ENCODE peak calls at places on chromosomes 2 and 18, in ten cellular contexts. One of them, this sample, is unnamed.

GRCh38 chr18:79609841-79610281 is 69.7 kb upstream of the CTDP1 start:
- DNase-seq in K562: no peak
- DNase-seq in prostate gland: no peak
- DNase-seq in HCT116: no peak
- DNase-seq in stomach: no peak
- DNase-seq in spleen: peak
- DNase-seq in lower leg skin: no peak
- DNase-seq in uterus: peak
- DNase-seq in HepG2: no peak
- DNase-seq in IMR-90: no peak
- DNase-seq in this sample: peak

GRCh38 chr18:4631239-4631638 is 176.1 kb upstream of the DLGAP1 start:
- DNase-seq in K562: no peak
- DNase-seq in prostate gland: no peak
- DNase-seq in HCT116: no peak
- DNase-seq in stomach: no peak
- DNase-seq in spleen: no peak
- DNase-seq in lower leg skin: no peak
- DNase-seq in uterus: no peak
- DNase-seq in HepG2: no peak
- DNase-seq in IMR-90: no peak
- DNase-seq in this sample: no peak

GRCh38 chr18:79733135-79733609 is 53.6 kb downstream of the CTDP1 start:
- DNase-seq in K562: no peak
- DNase-seq in prostate gland: no peak
- DNase-seq in HCT116: no peak
- DNase-seq in stomach: no peak
- DNase-seq in spleen: no peak
- DNase-seq in lower leg skin: no peak
- DNase-seq in uterus: no peak
- DNase-seq in HepG2: no peak
- DNase-seq in IMR-90: no peak
- DNase-seq in this sample: no peak

GRCh38 chr2:239803102-239803763 is 221.9 kb downstream of the NDUFA10 start:
- DNase-seq in K562: no peak
- DNase-seq in prostate gland: no peak
- DNase-seq in HCT116: no peak
- DNase-seq in stomach: peak
- DNase-seq in spleen: no peak
- DNase-seq in lower leg skin: no peak
- DNase-seq in uterus: no peak
- DNase-seq in HepG2: no peak
- DNase-seq in IMR-90: no peak
- DNase-seq in this sample: no peak

GRCh38 chr2:64327510-64328414 is 126.2 kb upstream of the LGALSL start:
- DNase-seq in K562: no peak
- DNase-seq in prostate gland: peak
- DNase-seq in HCT116: no peak
- DNase-seq in stomach: no peak
- DNase-seq in spleen: peak
- DNase-seq in lower leg skin: no peak
- DNase-seq in uterus: peak
- DNase-seq in HepG2: no peak
- DNase-seq in IMR-90: no peak
- DNase-seq in this sample: peak

GRCh38 chr18:37403100-37403781 is 162.4 kb downstream of the CELF4 start:
- DNase-seq in K562: no peak
- DNase-seq in prostate gland: no peak
- DNase-seq in HCT116: no peak
- DNase-seq in stomach: no peak
- DNase-seq in spleen: peak
- DNase-seq in lower leg skin: no peak
- DNase-seq in uterus: no peak
- DNase-seq in HepG2: no peak
- DNase-seq in IMR-90: peak
- DNase-seq in this sample: no peak

GRCh38 chr2:177783835-177784448 is 288.6 kb downstream of the PDE11A start:
- DNase-seq in K562: no peak
- DNase-seq in prostate gland: peak
- DNase-seq in HCT116: no peak
- DNase-seq in stomach: no peak
- DNase-seq in spleen: no peak
- DNase-seq in lower leg skin: peak
- DNase-seq in uterus: no peak
- DNase-seq in HepG2: no peak
- DNase-seq in IMR-90: peak
- DNase-seq in this sample: no peak

GRCh38 chr2:46737577-46737976 is 178.0 kb downstream of the MCFD2 start:
- DNase-seq in K562: no peak
- DNase-seq in prostate gland: peak
- DNase-seq in HCT116: peak
- DNase-seq in stomach: no peak
- DNase-seq in spleen: no peak
- DNase-seq in lower leg skin: no peak
- DNase-seq in uterus: no peak
- DNase-seq in HepG2: peak
- DNase-seq in IMR-90: peak
- DNase-seq in this sample: no peak

GRCh38 chr2:210660-211059 is 53.2 kb downstream of the SH3YL1 start:
- DNase-seq in K562: no peak
- DNase-seq in prostate gland: no peak
- DNase-seq in HCT116: no peak
- DNase-seq in stomach: no peak
- DNase-seq in spleen: no peak
- DNase-seq in lower leg skin: no peak
- DNase-seq in uterus: no peak
- DNase-seq in HepG2: no peak
- DNase-seq in IMR-90: peak
- DNase-seq in this sample: no peak

GRCh38 chr2:67760995-67761394 is 301.8 kb downstream of the C1D start:
- DNase-seq in K562: no peak
- DNase-seq in prostate gland: no peak
- DNase-seq in HCT116: no peak
- DNase-seq in stomach: no peak
- DNase-seq in spleen: no peak
- DNase-seq in lower leg skin: no peak
- DNase-seq in uterus: no peak
- DNase-seq in HepG2: no peak
- DNase-seq in IMR-90: no peak
- DNase-seq in this sample: no peak

GRCh38 chr2:47964722-47965434 is 58.6 kb upstream of the FBXO11 start:
- DNase-seq in K562: no peak
- DNase-seq in prostate gland: no peak
- DNase-seq in HCT116: no peak
- DNase-seq in stomach: no peak
- DNase-seq in spleen: no peak
- DNase-seq in lower leg skin: no peak
- DNase-seq in uterus: no peak
- DNase-seq in HepG2: no peak
- DNase-seq in IMR-90: no peak
- DNase-seq in this sample: no peak

GRCh38 chr2:121220995-121221394 is 64.0 kb downstream of the TFCP2L1 start:
- DNase-seq in K562: no peak
- DNase-seq in prostate gland: no peak
- DNase-seq in HCT116: peak
- DNase-seq in stomach: no peak
- DNase-seq in spleen: no peak
- DNase-seq in lower leg skin: no peak
- DNase-seq in uterus: no peak
- DNase-seq in HepG2: no peak
- DNase-seq in IMR-90: no peak
- DNase-seq in this sample: no peak

GRCh38 chr2:222296911-222297599 is 1.7 kb downstream of the PAX3 start:
- DNase-seq in K562: no peak
- DNase-seq in prostate gland: no peak
- DNase-seq in HCT116: no peak
- DNase-seq in stomach: no peak
- DNase-seq in spleen: peak
- DNase-seq in lower leg skin: no peak
- DNase-seq in uterus: no peak
- DNase-seq in HepG2: no peak
- DNase-seq in IMR-90: no peak
- DNase-seq in this sample: no peak

GRCh38 chr18:53799134-53799533 is 425.3 kb downstream of the MBD2 start:
- DNase-seq in K562: no peak
- DNase-seq in prostate gland: no peak
- DNase-seq in HCT116: no peak
- DNase-seq in stomach: no peak
- DNase-seq in spleen: no peak
- DNase-seq in lower leg skin: no peak
- DNase-seq in uterus: no peak
- DNase-seq in HepG2: no peak
- DNase-seq in IMR-90: no peak
- DNase-seq in this sample: no peak

GRCh38 chr18:13560306-13560705 is 166.1 kb downstream of the FAM210A start:
- DNase-seq in K562: no peak
- DNase-seq in prostate gland: no peak
- DNase-seq in HCT116: no peak
- DNase-seq in stomach: no peak
- DNase-seq in spleen: no peak
- DNase-seq in lower leg skin: no peak
- DNase-seq in uterus: no peak
- DNase-seq in HepG2: no peak
- DNase-seq in IMR-90: no peak
- DNase-seq in this sample: no peak

GRCh38 chr18:13565228-13565627 is 161.1 kb downstream of the FAM210A start:
- DNase-seq in K562: no peak
- DNase-seq in prostate gland: no peak
- DNase-seq in HCT116: no peak
- DNase-seq in stomach: no peak
- DNase-seq in spleen: no peak
- DNase-seq in lower leg skin: no peak
- DNase-seq in uterus: no peak
- DNase-seq in HepG2: no peak
- DNase-seq in IMR-90: no peak
- DNase-seq in this sample: no peak

GRCh38 chr18:13564579-13564978 is 161.8 kb downstream of the FAM210A start:
- DNase-seq in K562: no peak
- DNase-seq in prostate gland: no peak
- DNase-seq in HCT116: no peak
- DNase-seq in stomach: no peak
- DNase-seq in spleen: no peak
- DNase-seq in lower leg skin: no peak
- DNase-seq in uterus: no peak
- DNase-seq in HepG2: no peak
- DNase-seq in IMR-90: no peak
- DNase-seq in this sample: no peak

GRCh38 chr18:13563390-13563805 is 163.0 kb downstream of the FAM210A start:
- DNase-seq in K562: no peak
- DNase-seq in prostate gland: no peak
- DNase-seq in HCT116: no peak
- DNase-seq in stomach: no peak
- DNase-seq in spleen: no peak
- DNase-seq in lower leg skin: no peak
- DNase-seq in uterus: no peak
- DNase-seq in HepG2: no peak
- DNase-seq in IMR-90: no peak
- DNase-seq in this sample: no peak

GRCh38 chr18:13562494-13563029 is 163.8 kb downstream of the FAM210A start:
- DNase-seq in K562: no peak
- DNase-seq in prostate gland: no peak
- DNase-seq in HCT116: no peak
- DNase-seq in stomach: no peak
- DNase-seq in spleen: no peak
- DNase-seq in lower leg skin: no peak
- DNase-seq in uterus: no peak
- DNase-seq in HepG2: no peak
- DNase-seq in IMR-90: no peak
- DNase-seq in this sample: no peak
- TF ChIP-seq POLR2A in K562: no peak
- TF ChIP-seq POLR2A in prostate gland: no peak
- TF ChIP-seq POLR2A in HCT116: no peak
- TF ChIP-seq POLR2A in stomach: no peak
- TF ChIP-seq POLR2A in spleen: no peak
- TF ChIP-seq POLR2A in lower leg skin: no peak
- TF ChIP-seq POLR2A in uterus: no peak
- TF ChIP-seq POLR2A in HepG2: no peak
- TF ChIP-seq POLR2A in IMR-90: no peak
- TF ChIP-seq POLR2A in this sample: no peak

GRCh38 chr2:85843543-85843942 is 45.2 kb downstream of the ST3GAL5 start:
- DNase-seq in K562: peak
- DNase-seq in prostate gland: no peak
- DNase-seq in HCT116: no peak
- DNase-seq in stomach: no peak
- DNase-seq in spleen: no peak
- DNase-seq in lower leg skin: no peak
- DNase-seq in uterus: no peak
- DNase-seq in HepG2: no peak
- DNase-seq in IMR-90: no peak
- DNase-seq in this sample: no peak
- TF ChIP-seq CTCF in K562: peak
- TF ChIP-seq CTCF in prostate gland: no peak
- TF ChIP-seq CTCF in HCT116: peak
- TF ChIP-seq CTCF in stomach: no peak
- TF ChIP-seq CTCF in spleen: no peak
- TF ChIP-seq CTCF in lower leg skin: no peak
- TF ChIP-seq CTCF in uterus: no peak
- TF ChIP-seq CTCF in HepG2: peak
- TF ChIP-seq CTCF in IMR-90: peak
- TF ChIP-seq CTCF in this sample: no peak

DNA sequence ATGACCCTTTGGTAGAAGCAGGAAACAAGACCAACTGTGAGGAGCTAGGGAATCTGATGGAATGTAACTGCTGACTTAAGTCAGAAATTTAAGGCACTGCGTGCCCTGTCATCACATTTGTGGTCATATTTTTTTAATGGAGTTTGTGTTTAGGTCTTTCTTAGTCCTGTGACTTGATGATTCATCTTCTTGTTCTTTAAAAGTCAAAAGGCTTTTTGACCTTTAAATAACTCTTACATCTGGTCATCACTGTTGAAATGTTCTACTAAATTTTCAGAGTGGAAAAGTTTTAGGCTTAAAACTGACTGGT is 36.4 kb upstream of the ARMC9 start:
- DNase-seq in K562: no peak
- DNase-seq in prostate gland: no peak
- DNase-seq in HCT116: no peak
- DNase-seq in stomach: no peak
- DNase-seq in spleen: no peak
- DNase-seq in lower leg skin: no peak
- DNase-seq in uterus: no peak
- DNase-seq in HepG2: no peak
- DNase-seq in IMR-90: peak
- DNase-seq in this sample: no peak
- TF ChIP-seq POLR2A in K562: no peak
- TF ChIP-seq POLR2A in prostate gland: no peak
- TF ChIP-seq POLR2A in HCT116: no peak
- TF ChIP-seq POLR2A in stomach: no peak
- TF ChIP-seq POLR2A in spleen: no peak
- TF ChIP-seq POLR2A in lower leg skin: no peak
- TF ChIP-seq POLR2A in uterus: no peak
- TF ChIP-seq POLR2A in HepG2: no peak
- TF ChIP-seq POLR2A in IMR-90: no peak
- TF ChIP-seq POLR2A in this sample: no peak

DNA sequence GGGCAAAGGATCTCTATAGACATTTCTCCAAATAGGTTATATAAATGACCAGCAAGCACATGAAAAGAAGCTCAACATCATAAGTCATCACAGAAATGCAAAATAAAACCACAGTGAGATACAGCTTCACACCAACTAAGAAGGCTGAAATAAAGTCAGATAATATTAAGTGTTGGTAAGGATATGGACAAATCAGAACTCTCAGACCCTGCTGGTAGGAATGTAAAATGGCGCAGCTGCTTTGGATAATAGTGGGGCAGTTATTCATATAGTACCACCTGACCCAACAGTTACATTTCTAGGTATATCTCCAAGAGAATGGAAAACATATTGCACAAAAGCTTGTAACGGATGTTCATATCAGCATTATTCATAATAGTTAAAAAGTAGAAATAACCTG is 14.0 kb downstream of the EPB41L5 start:
- DNase-seq in K562: peak
- DNase-seq in prostate gland: no peak
- DNase-seq in HCT116: no peak
- DNase-seq in stomach: no peak
- DNase-seq in spleen: no peak
- DNase-seq in lower leg skin: no peak
- DNase-seq in uterus: no peak
- DNase-seq in HepG2: no peak
- DNase-seq in IMR-90: no peak
- DNase-seq in this sample: no peak
- TF ChIP-seq CTCF in K562: no peak
- TF ChIP-seq CTCF in prostate gland: no peak
- TF ChIP-seq CTCF in HCT116: peak
- TF ChIP-seq CTCF in stomach: no peak
- TF ChIP-seq CTCF in spleen: no peak
- TF ChIP-seq CTCF in lower leg skin: no peak
- TF ChIP-seq CTCF in uterus: no peak
- TF ChIP-seq CTCF in HepG2: peak
- TF ChIP-seq CTCF in IMR-90: peak
- TF ChIP-seq CTCF in this sample: no peak